ENCODE peak calls at places on chromosomes 16 and 17, in eight cellular contexts. H is heart left ventricle, V is A549, W is endothelial cell of umbilical vein, T is body of pancreas, M is K562, J is testis, B is esophagus muscularis mucosa. U is an unnamed sample.

GRCh38 chr17:78368348-78368747 is 8.5 kb upstream of the SOCS3 start:
- DNase-seq in H (no peak), V (no peak), W (no peak), T (no peak), M (no peak), J (no peak), B (no peak), U (no peak)

GRCh38 chr17:66255527-66255971 is 26.3 kb upstream of the APOH start:
- DNase-seq in H (no peak), V (no peak), W (no peak), T (no peak), M (no peak), J (no peak), B (no peak), U (no peak)

GRCh38 chr17:5758651-5759050 is 174.3 kb upstream of the NLRP1 start:
- DNase-seq in H (no peak), V (no peak), W (peak), T (peak), M (peak), J (peak), B (no peak), U (peak)

GRCh38 chr17:12712941-12713340 is 47.3 kb downstream of the MYOCD start:
- DNase-seq in H (no peak), V (no peak), W (no peak), T (no peak), M (no peak), J (no peak), B (no peak), U (no peak)

GRCh38 chr16:87966685-87967185 is 15.5 kb downstream of the BANP start:
- DNase-seq in H (peak), V (no peak), W (peak), T (no peak), M (no peak), J (no peak), B (no peak), U (no peak)

GRCh38 chr16:2030036-2030435 is 3.3 kb downstream of the NHERF2 start:
- DNase-seq in H (no peak), V (no peak), W (no peak), T (no peak), M (no peak), J (no peak), B (no peak), U (no peak)

GRCh38 chr16:8972843-8973586 is 9.3 kb upstream of the USP7 start:
- DNase-seq in H (no peak), V (no peak), W (no peak), T (no peak), M (no peak), J (no peak), B (no peak), U (no peak)

GRCh38 chr17:75181608-75182318 is 996 bp downstream of the SUMO2 start:
- DNase-seq in H (no peak), V (no peak), W (peak), T (peak), M (peak), J (peak), B (no peak), U (peak)

GRCh38 chr16:2856686-2857450 is 1.1 kb downstream of the PRSS22 start:
- DNase-seq in H (no peak), V (no peak), W (no peak), T (no peak), M (no peak), J (no peak), B (no peak), U (no peak)

GRCh38 chr17:38353084-38353604 is 1.5 kb downstream of the SOCS7 start:
- DNase-seq in H (no peak), V (no peak), W (no peak), T (no peak), M (no peak), J (no peak), B (no peak), U (peak)

GRCh38 chr17:76136276-76137025 is 4.6 kb downstream of the FOXJ1 start:
- DNase-seq in H (peak), V (no peak), W (no peak), T (no peak), M (no peak), J (no peak), B (no peak), U (no peak)

GRCh38 chr17:17985555-17985954 is 12.9 kb downstream of the DRC3 start:
- DNase-seq in H (no peak), V (no peak), W (no peak), T (no peak), M (peak), J (no peak), B (no peak), U (no peak)

GRCh38 chr17:57406131-57406980 is 150.0 kb downstream of the MSI2 start:
- DNase-seq in H (no peak), V (no peak), W (no peak), T (no peak), M (peak), J (peak), B (no peak), U (peak)

GRCh38 chr17:12492450-12492849 is 173.2 kb upstream of the MYOCD start:
- DNase-seq in H (no peak), V (no peak), W (peak), T (peak), M (no peak), J (no peak), B (no peak), U (no peak)

GRCh38 chr17:41687828-41688640 is 651 bp upstream of the EIF1 start:
- DNase-seq in H (peak), V (no peak), W (no peak), T (peak), M (peak), J (peak), B (no peak), U (peak)

GRCh38 chr17:50052822-50053653 is 2.9 kb upstream of the ITGA3 start:
- DNase-seq in H (peak), V (no peak), W (peak), T (peak), M (peak), J (peak), B (no peak), U (no peak)

GRCh38 chr17:20925954-20926353 is 116.9 kb downstream of the USP22 start:
- DNase-seq in H (no peak), V (no peak), W (no peak), T (no peak), M (no peak), J (no peak), B (no peak), U (no peak)

GRCh38 chr17:79126139-79126538 is 51.5 kb downstream of the ENGASE start:
- DNase-seq in H (no peak), V (no peak), W (no peak), T (no peak), M (peak), J (no peak), B (no peak), U (no peak)

GRCh38 chr17:27915715-27916114 is 22.6 kb upstream of the LYRM9 start:
- DNase-seq in H (no peak), V (no peak), W (no peak), T (no peak), M (no peak), J (no peak), B (no peak), U (no peak)

GRCh38 chr16:84446086-84446485 is 58.4 kb downstream of the MEAK7 start:
- DNase-seq in H (no peak), V (no peak), W (no peak), T (no peak), M (no peak), J (no peak), B (no peak), U (no peak)

GRCh38 chr16:69326172-69326873 is 4.1 kb downstream of the PDF start:
- DNase-seq in H (no peak), V (no peak), W (no peak), T (peak), M (no peak), J (no peak), B (no peak), U (no peak)
- TF ChIP-seq POLR2A in H (no peak), V (no peak), W (no peak), T (no peak), M (peak), J (no peak), B (no peak), U (no peak)

DNA sequence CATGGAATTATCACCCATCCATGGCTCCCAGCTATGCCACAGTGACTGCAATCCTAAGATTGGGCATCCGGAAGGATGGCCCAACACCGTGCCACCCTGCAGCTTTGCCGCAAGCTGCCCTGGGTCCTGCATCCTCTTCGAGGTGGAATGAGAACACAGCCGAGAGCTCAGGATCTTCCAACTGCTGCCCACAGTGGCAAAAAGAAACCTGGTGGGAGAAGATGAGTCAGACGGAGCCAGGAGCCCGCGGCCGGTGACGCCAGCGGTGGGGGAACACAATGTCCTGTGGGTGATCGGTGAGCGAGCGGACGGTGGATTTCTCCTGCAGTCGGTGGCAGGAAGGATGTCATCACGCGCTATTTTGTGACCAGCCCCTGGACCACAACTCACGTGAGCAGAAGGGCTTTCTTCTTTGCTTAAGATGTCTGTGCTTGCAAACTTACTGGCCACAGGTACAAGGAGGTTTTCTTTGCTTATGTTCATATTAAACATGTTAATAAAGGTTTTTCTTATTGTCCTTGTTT is 20.1 kb downstream of the CD7 start:
- DNase-seq in H (peak), V (peak), W (peak), T (peak), M (peak), J (peak), B (peak), U (no peak)
- TF ChIP-seq POLR2A in H (no peak), V (no peak), W (no peak), T (no peak), M (no peak), J (no peak), B (peak), U (peak)

GRCh38 chr16:11742536-11743307 is at the start of gene TXNDC11:
- DNase-seq in H (peak), V (peak), W (peak), T (peak), M (peak), J (peak), B (peak), U (peak)
- TF ChIP-seq POLR2A in H (peak), V (peak), W (peak), T (peak), M (peak), J (peak), B (peak), U (peak)

GRCh38 chr17:1626333-1626732 is 2.3 kb downstream of the SLC43A2 start:
- DNase-seq in H (no peak), V (no peak), W (no peak), T (no peak), M (no peak), J (no peak), B (no peak), U (no peak)
- TF ChIP-seq POLR2A in H (no peak), V (no peak), W (no peak), T (no peak), M (no peak), J (no peak), B (no peak), U (no peak)

GRCh38 chr17:82126479-82127314 is 28.7 kb upstream of the FASN start:
- DNase-seq in H (no peak), V (no peak), W (no peak), T (no peak), M (no peak), J (no peak), B (no peak), U (no peak)
- TF ChIP-seq POLR2A in H (no peak), V (no peak), W (no peak), T (no peak), M (no peak), J (no peak), B (no peak), U (no peak)

DNA sequence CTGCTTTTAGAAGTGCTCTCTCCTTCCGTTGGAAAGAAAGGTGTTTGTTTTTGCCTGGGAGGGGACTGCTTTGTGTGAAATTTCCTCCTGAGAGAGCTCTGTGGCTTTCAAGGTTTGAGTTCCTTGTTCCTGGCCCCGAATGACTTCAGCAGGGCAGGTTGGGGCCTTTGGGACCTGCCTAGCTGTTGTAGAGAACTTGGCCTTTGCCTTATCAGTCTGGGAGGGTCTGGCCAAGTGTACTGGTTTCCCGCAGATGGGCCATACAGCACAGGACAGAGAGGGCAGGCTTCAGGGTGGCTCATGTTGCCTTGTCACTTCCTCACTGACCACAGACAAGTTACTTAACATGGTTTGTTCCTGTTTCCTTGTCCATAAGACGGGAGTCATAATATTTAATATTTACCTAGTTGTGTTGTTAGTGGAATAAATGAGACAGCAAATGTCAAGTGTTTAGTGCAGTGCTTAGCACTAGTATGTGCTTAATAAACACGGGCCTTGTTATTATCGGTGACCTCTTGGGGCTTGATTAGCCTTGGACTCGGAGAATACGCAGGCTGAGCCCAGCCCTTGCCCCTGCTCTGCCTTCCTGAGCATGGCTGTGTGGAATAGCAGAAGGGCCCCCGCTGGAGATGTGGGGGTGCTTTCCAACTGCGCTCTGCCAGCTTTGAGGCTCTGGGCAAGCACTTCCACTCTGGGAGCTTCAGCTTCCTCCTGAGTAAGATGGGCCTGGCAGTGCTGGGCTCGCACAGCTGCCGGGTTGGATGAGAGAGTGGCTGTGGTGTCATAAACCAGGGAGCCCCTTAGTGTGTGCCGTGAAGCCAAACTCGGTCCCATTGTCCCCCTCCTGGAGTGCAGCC is 6.6 kb downstream of the PRSS8 start:
- DNase-seq in H (peak), V (no peak), W (no peak), T (peak), M (peak), J (peak), B (no peak), U (peak)
- TF ChIP-seq POLR2A in H (no peak), V (no peak), W (no peak), T (no peak), M (no peak), J (no peak), B (no peak), U (peak)

DNA sequence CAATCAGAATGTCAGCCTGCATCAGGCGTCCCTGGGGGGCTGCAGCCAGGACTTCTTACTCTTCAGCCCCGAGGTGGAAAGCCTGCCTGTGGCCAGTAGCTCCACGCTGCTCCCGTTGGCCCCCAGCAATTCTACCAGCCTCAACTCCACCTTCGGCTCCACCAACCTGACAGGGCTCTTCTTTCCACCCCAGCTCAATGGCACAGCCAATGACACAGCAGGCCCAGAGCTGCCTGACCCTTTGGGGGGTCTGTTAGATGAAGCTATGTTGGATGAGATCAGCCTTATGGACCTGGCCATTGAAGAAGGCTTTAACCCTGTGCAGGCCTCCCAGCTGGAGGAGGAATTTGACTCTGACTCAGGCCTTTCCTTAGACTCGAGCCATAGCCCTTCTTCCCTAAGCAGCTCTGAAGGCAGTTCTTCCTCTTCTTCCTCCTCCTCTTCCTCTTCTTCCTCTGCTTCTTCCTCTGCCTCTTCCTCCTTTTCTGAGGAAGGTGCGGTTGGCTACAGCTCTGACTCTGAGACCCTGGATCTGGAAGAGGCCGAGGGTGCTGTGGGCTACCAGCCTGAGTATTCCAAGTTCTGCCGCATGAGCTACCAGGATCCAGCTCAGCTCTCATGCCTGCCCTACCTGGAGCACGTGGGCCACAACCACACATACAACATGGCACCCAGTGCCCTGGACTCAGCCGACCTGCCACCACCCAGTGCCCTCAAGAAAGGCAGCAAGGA is 10.4 kb downstream of the NFE2L1 start:
- DNase-seq in H (no peak), V (no peak), W (no peak), T (no peak), M (no peak), J (no peak), B (no peak), U (no peak)
- TF ChIP-seq POLR2A in H (no peak), V (no peak), W (no peak), T (no peak), M (no peak), J (no peak), B (no peak), U (no peak)

DNA sequence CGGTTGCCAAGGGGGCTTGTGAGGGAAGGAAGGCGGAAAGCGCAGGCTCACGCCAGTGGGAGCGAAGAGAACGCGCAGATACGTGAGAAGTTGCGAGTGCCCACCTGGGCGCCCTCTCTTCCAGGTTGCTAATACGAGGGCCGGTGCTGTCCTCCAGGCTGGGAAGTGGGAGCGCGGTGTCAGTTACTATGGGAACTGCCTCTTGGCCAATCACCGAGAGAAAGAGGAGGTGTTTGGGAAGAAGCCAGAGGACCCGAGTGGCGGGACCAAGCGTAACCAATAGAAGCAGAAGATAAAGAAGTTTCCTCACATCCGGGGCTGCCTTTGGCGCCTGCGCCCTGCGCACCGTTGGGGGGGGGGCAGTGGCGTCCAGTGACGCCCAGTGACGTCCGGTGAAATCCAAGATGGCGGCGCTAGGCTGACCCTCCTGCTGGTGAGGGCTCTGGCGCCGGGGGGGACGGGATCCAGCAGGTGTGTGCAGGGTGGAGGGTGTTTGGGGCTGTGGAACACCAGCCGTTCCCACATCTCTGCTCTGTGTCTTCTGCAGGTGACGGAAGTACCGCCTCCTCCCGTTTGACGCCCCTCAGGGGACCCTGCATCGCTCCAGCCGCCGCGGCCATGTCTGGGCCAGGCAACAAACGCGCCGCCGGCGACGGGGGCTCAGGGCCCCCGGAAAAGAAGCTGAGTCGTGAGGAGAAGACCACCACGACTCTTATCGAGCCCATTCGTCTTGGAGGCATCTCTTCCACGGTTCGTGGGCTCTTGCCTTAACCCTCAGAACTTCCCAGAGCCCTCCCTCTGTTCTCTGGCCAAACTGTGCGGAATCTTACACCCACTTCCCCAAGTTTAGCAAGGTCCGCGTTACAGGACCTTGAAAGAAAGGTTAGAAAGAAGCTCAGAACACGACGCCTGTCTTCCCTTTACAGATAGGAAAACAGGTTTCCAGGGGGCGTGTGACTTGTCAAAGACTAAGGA is at the start of the genes CFAP119 and RNF40:
- DNase-seq in H (peak), V (peak), W (peak), T (peak), M (peak), J (peak), B (peak), U (peak)
- TF ChIP-seq POLR2A in H (peak), V (peak), W (peak), T (peak), M (peak), J (no peak), B (peak), U (peak)

GRCh38 chr17:59840329-59840907 is 52.3 kb downstream of the TUBD1 start:
- DNase-seq in H (no peak), V (no peak), W (peak), T (no peak), M (no peak), J (no peak), B (no peak), U (no peak)

GRCh38 chr17:59837362-59838195 is 55.2 kb downstream of the TUBD1 start:
- DNase-seq in H (peak), V (peak), W (peak), T (peak), M (peak), J (peak), B (no peak), U (peak)

GRCh38 chr17:59839646-59840328 is 53.0 kb downstream of the TUBD1 start:
- DNase-seq in H (no peak), V (no peak), W (no peak), T (no peak), M (peak), J (peak), B (no peak), U (no peak)

GRCh38 chr17:59840908-59841666 is 51.7 kb downstream of the TUBD1 start:
- DNase-seq in H (no peak), V (no peak), W (peak), T (no peak), M (peak), J (no peak), B (no peak), U (peak)

GRCh38 chr17:59838196-59838911 is 54.4 kb downstream of the TUBD1 start:
- DNase-seq in H (no peak), V (no peak), W (peak), T (peak), M (peak), J (no peak), B (no peak), U (no peak)
- TF ChIP-seq POLR2A in H (no peak), V (peak), W (no peak), T (no peak), M (peak), J (no peak), B (no peak), U (peak)

GRCh38 chr16:85612801-85613608 is at the start of gene GSE1:
- DNase-seq in H (peak), V (peak), W (peak), T (peak), M (peak), J (peak), B (peak), U (peak)
- TF ChIP-seq POLR2A in H (peak), V (peak), W (no peak), T (peak), M (peak), J (no peak), B (peak), U (peak)